ENCODE peak calls at places on chromosomes 7 and 10, in five cellular contexts. V, L, Q, G and A are unnamed samples.

GRCh38 chr7:132518102-132518838 is 58.0 kb downstream of the PLXNA4 start:
- DNase-seq in V (peak), L (no peak), Q (no peak), G (peak), A (no peak)

GRCh38 chr7:16891338-16891737 is 9.6 kb upstream of the AGR3 start:
- DNase-seq in V (peak), L (peak), Q (no peak), G (peak), A (peak)

GRCh38 chr10:87850742-87851205 is 12.6 kb downstream of the KLLN start:
- DNase-seq in V (peak), L (peak), Q (peak), G (peak), A (peak)

GRCh38 chr7:111101856-111102646 is 11.1 kb downstream of the LRRN3 start:
- DNase-seq in V (no peak), L (no peak), Q (no peak), G (no peak), A (no peak)

GRCh38 chr7:70027864-70028263 is 429.6 kb downstream of the AUTS2 start:
- DNase-seq in V (no peak), L (no peak), Q (no peak), G (no peak), A (no peak)

GRCh38 chr10:17585001-17585400 is 32.2 kb downstream of the HACD1 start:
- DNase-seq in V (no peak), L (no peak), Q (no peak), G (no peak), A (peak)

GRCh38 chr7:153567426-153567825 is 484.8 kb upstream of the DPP6 start:
- DNase-seq in V (no peak), L (peak), Q (peak), G (no peak), A (no peak)

GRCh38 chr7:65269150-65269856 is 104.4 kb upstream of the ZNF92 start:
- DNase-seq in V (no peak), L (peak), Q (no peak), G (peak), A (no peak)

GRCh38 chr10:116160271-116160670 is 112.7 kb downstream of the GFRA1 start:
- DNase-seq in V (no peak), L (no peak), Q (no peak), G (no peak), A (no peak)

GRCh38 chr7:95511716-95512260 is 26.0 kb downstream of the ASB4 start:
- DNase-seq in V (peak), L (peak), Q (peak), G (peak), A (peak)

GRCh38 chr7:35267372-35267771 is 13.5 kb upstream of the TBX20 start:
- DNase-seq in V (no peak), L (no peak), Q (no peak), G (no peak), A (no peak)

GRCh38 chr10:71475243-71475871 is 78.6 kb downstream of the CDH23 start:
- DNase-seq in V (no peak), L (peak), Q (peak), G (no peak), A (no peak)

GRCh38 chr10:123117644-123118409 is 17.9 kb upstream of the HMX3 start:
- DNase-seq in V (no peak), L (no peak), Q (no peak), G (no peak), A (no peak)

GRCh38 chr7:139328375-139328774 is 12.8 kb upstream of the FMC1 start:
- DNase-seq in V (no peak), L (no peak), Q (no peak), G (no peak), A (no peak)

GRCh38 chr7:74031403-74032190 is 3.6 kb downstream of the ELN start:
- DNase-seq in V (no peak), L (no peak), Q (no peak), G (no peak), A (no peak)

GRCh38 chr7:74028321-74028812 is 394 bp downstream of the ELN start:
- DNase-seq in V (no peak), L (peak), Q (no peak), G (no peak), A (no peak)

GRCh38 chr7:74030861-74031260 is 2.9 kb downstream of the ELN start:
- DNase-seq in V (no peak), L (peak), Q (no peak), G (no peak), A (no peak)

GRCh38 chr7:74029094-74029785 is 1.3 kb downstream of the ELN start:
- DNase-seq in V (no peak), L (peak), Q (peak), G (no peak), A (no peak)

DNA sequence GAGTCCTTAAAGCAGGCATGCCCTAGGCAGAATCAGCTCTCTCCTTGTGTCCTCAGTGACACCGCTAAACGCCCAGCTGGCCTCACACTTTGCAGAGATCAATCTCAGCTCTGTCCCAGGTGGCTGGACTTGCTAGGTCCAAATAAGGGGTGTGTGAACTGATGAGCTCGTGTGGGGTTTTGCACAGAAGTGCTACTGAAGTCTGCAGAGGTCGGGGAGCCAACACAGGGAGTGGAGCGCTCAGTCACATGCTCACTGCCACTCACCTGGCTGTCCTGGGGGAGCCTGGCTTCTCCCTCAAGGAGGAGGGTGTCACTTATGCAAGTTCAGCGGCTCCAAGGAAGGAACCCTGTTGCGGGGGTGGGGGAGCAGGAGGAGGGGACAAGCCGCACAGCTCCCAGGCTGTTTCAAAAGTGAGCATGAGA is 2.0 kb downstream of the ELN start:
- DNase-seq in V (no peak), L (peak), Q (peak), G (no peak), A (no peak)
- H3K4me3 ChIP-seq in V (no peak), L (no peak), Q (peak), G (no peak), A (peak)

GRCh38 chr7:149497467-149498261 is at the start of gene ZNF746:
- DNase-seq in V (peak), L (peak), Q (peak), G (peak), A (peak)

GRCh38 chr7:149493366-149493765 is 4.2 kb downstream of the ZNF746 start:
- DNase-seq in V (no peak), L (no peak), Q (no peak), G (no peak), A (no peak)

GRCh38 chr7:149496642-149497391 is 792 bp downstream of the ZNF746 start:
- DNase-seq in V (peak), L (peak), Q (peak), G (no peak), A (peak)

GRCh38 chr7:149495785-149496641 is 1.6 kb downstream of the ZNF746 start:
- DNase-seq in V (peak), L (peak), Q (peak), G (no peak), A (peak)

DNA sequence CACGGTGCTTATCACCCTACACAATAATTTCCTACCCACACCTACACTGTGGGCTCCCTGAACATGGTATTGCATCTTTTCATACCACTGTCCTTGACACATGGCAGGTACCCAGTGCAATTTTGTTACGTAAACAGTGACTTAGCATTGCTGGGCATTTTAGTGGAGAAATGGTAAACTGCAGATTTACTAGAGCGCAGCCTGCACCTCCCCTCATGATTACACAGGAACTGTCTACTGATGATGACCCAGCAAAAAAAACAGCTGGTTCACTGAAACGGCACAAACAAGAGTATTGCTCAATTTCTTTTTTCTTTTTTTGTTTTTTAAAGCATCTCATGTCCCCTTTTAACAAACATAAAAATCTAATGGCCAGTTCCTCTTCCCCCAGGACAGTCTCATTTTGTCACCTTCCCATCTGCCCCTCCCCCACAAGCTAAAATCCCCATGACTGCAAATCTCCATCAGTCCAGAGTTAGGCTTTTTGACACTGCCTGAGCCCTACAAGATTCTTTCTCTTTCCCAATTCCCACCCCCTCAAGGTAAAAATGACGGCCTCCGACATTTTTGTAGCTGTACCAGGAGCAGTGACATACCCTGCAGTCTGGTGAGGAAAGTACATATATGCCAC is 2.8 kb downstream of the ZNF746 start:
- DNase-seq in V (no peak), L (no peak), Q (no peak), G (no peak), A (no peak)
- H3K4me3 ChIP-seq in V (no peak), L (no peak), Q (no peak), G (no peak), A (no peak)

DNA sequence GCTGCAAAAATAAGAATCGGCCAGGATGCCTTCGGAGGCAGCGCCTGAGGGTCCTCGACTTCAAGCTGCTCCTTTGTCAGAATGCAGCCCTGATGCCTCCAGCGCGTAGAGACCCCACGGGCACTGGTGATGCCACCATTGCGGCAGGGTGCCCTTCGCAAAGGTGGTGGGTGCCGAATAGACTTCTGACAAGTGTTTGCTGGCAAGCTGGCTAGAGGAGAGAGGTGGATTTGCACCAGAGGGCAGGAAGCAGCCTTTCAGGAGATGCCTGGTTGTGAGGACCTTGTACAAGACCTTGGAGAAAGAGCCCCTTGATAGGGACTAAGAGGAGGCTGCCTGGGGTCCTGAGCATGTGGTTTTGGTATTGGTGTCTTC is 103.2 kb upstream of the PPIF start:
- DNase-seq in V (no peak), L (no peak), Q (no peak), G (no peak), A (no peak)
- H3K4me3 ChIP-seq in V (peak), L (no peak), Q (no peak), G (no peak), A (no peak)

GRCh38 chr7:36567699-36568436 is 156.4 kb downstream of the AOAH start:
- DNase-seq in V (no peak), L (no peak), Q (no peak), G (no peak), A (no peak)
- H3K4me3 ChIP-seq in V (no peak), L (no peak), Q (no peak), G (no peak), A (no peak)

DNA sequence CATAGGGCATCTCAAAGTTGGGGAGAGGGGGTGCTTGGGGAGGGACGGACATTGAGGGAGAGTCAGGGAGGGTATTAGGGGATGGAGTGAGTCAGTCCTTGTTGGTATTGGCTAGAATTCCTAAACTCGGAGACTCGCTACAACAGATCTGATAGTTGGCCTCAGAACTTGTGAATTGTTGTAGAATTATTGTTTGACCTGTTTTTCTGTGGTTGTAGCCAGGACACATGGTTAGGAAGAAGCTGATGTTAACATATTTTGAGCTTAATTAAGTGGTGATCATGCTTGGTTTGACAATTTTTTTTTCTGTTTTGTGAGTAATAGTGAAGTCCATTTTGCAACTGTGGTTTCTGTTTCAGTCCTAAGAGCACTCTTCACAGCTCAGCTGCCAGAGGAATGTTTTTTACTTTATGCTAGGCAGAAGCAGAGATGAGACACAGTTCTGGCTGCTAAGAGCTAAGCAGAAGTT is 1190.3 kb upstream of the C7orf33 start:
- DNase-seq in V (no peak), L (no peak), Q (no peak), G (no peak), A (no peak)
- H3K4me3 ChIP-seq in V (no peak), L (no peak), Q (no peak), G (no peak), A (no peak)

GRCh38 chr7:106456339-106456738 is 171.6 kb upstream of the NAMPT start:
- DNase-seq in V (no peak), L (no peak), Q (no peak), G (no peak), A (no peak)
- H3K4me3 ChIP-seq in V (no peak), L (no peak), Q (no peak), G (no peak), A (no peak)